ENCODE peak calls at places on chromosomes 16 and 17, in four cellular contexts. I is sigmoid colon; C is stomach; L is CD8-positive, alpha-beta memory T cell. W is an unnamed sample.

GRCh38 chr16:59971264-59971663 is 1237.1 kb upstream of the GOT2 start:
- DNase-seq in I (no peak), C (no peak), L (no peak), W (no peak)

GRCh38 chr17:59361916-59362810 is 30.7 kb downstream of the YPEL2 start:
- DNase-seq in I (peak; percentile 58), C (no peak), L (no peak), W (no peak)

GRCh38 chr17:227581-228222 is 46.3 kb upstream of the DOC2B start:
- DNase-seq in I (no peak), C (no peak), L (no peak), W (no peak)

GRCh38 chr16:35134471-35134870 is 1675.1 kb downstream of the TP53TG3F start:
- DNase-seq in I (no peak), C (no peak), L (no peak), W (no peak)

GRCh38 chr16:51636913-51637743 is 486.1 kb upstream of the SALL1 start:
- DNase-seq in I (no peak), C (no peak), L (no peak), W (no peak)

GRCh38 chr16:15498427-15499175 is 64.2 kb downstream of the BMERB1 start:
- DNase-seq in I (no peak), C (no peak), L (no peak), W (no peak)

GRCh38 chr16:56343661-56344517 is 81.5 kb downstream of the AMFR start:
- DNase-seq in I (no peak), C (no peak), L (no peak), W (no peak)

GRCh38 chr16:46972429-46972970 is 974 bp downstream of the DNAJA2 start:
- DNase-seq in I (no peak), C (no peak), L (no peak), W (no peak)

GRCh38 chr17:82333279-82334171 is at the start of gene SECTM1:
- DNase-seq in I (peak; percentile 88), C (peak; percentile 60), L (no peak), W (no peak)

GRCh38 chr16:20799599-20799998 is 6.7 kb downstream of the ERI2 start:
- DNase-seq in I (no peak), C (no peak), L (no peak), W (no peak)

GRCh38 chr16:90057738-90058173 is 19.4 kb downstream of the PRDM7 start:
- DNase-seq in I (no peak), C (no peak), L (no peak), W (no peak)

GRCh38 chr16:65114527-65114926 is 7.3 kb downstream of the CDH11 start:
- DNase-seq in I (no peak), C (no peak), L (no peak), W (no peak)

GRCh38 chr16:20918486-20919239 is 18.1 kb downstream of the LYRM1 start:
- DNase-seq in I (peak; percentile 77), C (no peak), L (no peak), W (no peak)

GRCh38 chr16:67877064-67877463 is 4.2 kb downstream of the EDC4 start:
- DNase-seq in I (no peak), C (no peak), L (no peak), W (no peak)

GRCh38 chr17:28381141-28381825 is 9.8 kb downstream of the SARM1 start:
- DNase-seq in I (no peak), C (peak; percentile 44), L (no peak), W (no peak)

GRCh38 chr16:87860553-87861299 is 8.6 kb downstream of the SLC7A5 start:
- DNase-seq in I (peak; percentile 88), C (no peak), L (no peak), W (no peak)

GRCh38 chr17:50508573-50509460 is 578 bp downstream of the MYCBPAP start:
- DNase-seq in I (no peak), C (no peak), L (no peak), W (no peak)

GRCh38 chr16:80938035-80938927 is 68.4 kb downstream of the CMC2 start:
- DNase-seq in I (peak; percentile 88), C (no peak), L (no peak), W (peak; percentile 65)

GRCh38 chr16:16175296-16175695 is 48.0 kb downstream of the ABCC6 start:
- DNase-seq in I (peak; percentile 94), C (no peak), L (no peak), W (no peak)

GRCh38 chr16:50457979-50458461 is 89.2 kb upstream of the BRD7 start:
- DNase-seq in I (no peak), C (no peak), L (no peak), W (no peak)

GRCh38 chr16:22787456-22788189 is 26.3 kb upstream of the HS3ST2 start:
- DNase-seq in I (no peak), C (no peak), L (no peak), W (peak; percentile 29)

GRCh38 chr16:69724414-69724873 is 1.9 kb downstream of the NQO1 start:
- DNase-seq in I (no peak), C (no peak), L (no peak), W (no peak)

GRCh38 chr17:76911299-76912007 is 43.2 kb downstream of the MGAT5B start:
- DNase-seq in I (no peak), C (no peak), L (no peak), W (no peak)

GRCh38 chr17:79859676-79860615 is 20.7 kb upstream of the CBX4 start:
- DNase-seq in I (no peak), C (no peak), L (no peak), W (no peak)

GRCh38 chr16:87661561-87661960 is 59.3 kb downstream of the JPH3 start:
- DNase-seq in I (no peak), C (no peak), L (no peak), W (no peak)

GRCh38 chr16:70715860-70716357 is 30.1 kb upstream of the MTSS2 start:
- DNase-seq in I (no peak), C (no peak), L (no peak), W (no peak)

GRCh38 chr16:72952404-72953301 is 95.3 kb downstream of the ZFHX3 start:
- DNase-seq in I (no peak), C (no peak), L (no peak), W (no peak)

GRCh38 chr17:3687949-3688614 is 7.9 kb downstream of the P2RX5 start:
- DNase-seq in I (no peak), C (no peak), L (no peak), W (no peak)

GRCh38 chr16:86619263-86619935 is 41.0 kb downstream of the FOXL1 start:
- DNase-seq in I (no peak), C (no peak), L (no peak), W (no peak)

GRCh38 chr16:31880322-31880979 is 6.8 kb downstream of the ZNF267 start:
- DNase-seq in I (no peak), C (no peak), L (peak; percentile 32), W (no peak)

GRCh38 chr16:67179421-67180080 is 4.2 kb downstream of the MATCAP1 start:
- DNase-seq in I (no peak), C (no peak), L (no peak), W (no peak)

GRCh38 chr17:30091771-30092170 is 24.8 kb upstream of the NSRP1 start:
- DNase-seq in I (no peak), C (no peak), L (no peak), W (no peak)

GRCh38 chr17:42088736-42089135 is 9.5 kb downstream of the ZNF385C start:
- DNase-seq in I (no peak), C (no peak), L (no peak), W (no peak)

GRCh38 chr16:30474062-30474452 is 1.5 kb downstream of the ITGAL start:
- DNase-seq in I (no peak), C (no peak), L (no peak), W (no peak)

GRCh38 chr16:60731329-60731728 is 1304.9 kb downstream of the CDH8 start:
- DNase-seq in I (no peak), C (no peak), L (no peak), W (no peak)

GRCh38 chr16:75229172-75230031 is 10.6 kb downstream of the CTRB1 start:
- DNase-seq in I (no peak), C (no peak), L (no peak), W (no peak)

GRCh38 chr16:49354101-49354500 is 19.5 kb upstream of the C16orf78 start:
- DNase-seq in I (no peak), C (no peak), L (no peak), W (no peak)

DNA sequence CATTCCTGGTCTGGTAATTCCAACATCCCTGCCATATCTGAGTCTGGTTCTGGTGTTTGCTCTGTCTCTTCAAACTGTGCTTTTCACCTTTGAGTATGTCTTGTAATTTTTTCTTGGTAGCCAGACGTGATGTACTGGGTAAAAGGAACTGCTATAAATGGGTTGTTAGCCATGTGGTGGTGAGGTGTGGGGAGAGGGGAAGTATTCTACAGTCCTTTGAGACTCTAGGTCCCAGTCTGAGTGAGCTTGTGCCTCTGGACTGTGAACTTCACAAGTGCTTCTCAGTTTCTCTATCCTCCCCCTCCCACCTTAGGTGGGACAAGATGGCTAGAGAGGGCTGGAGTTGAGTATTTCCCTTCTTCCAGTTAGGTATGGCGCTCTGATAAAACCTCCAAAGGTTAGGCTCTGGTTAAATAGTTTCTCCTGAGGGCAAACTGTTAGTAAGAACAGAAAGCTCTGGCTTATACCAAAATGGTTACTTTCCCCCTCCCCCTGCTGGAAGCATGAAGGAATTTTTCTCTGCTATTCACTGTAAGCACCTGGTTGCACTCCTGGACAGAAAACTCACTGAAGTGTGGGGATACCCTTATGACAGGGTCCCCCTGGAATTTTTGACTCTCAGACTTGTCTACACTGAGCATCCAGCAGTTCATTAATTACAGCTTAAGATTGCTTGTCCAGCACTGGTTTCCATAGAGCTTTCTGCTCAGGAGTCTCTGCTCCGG is 87.8 kb downstream of the MARCHF10 start:
- DNase-seq in I (peak; percentile 7), C (no peak), L (no peak), W (no peak)
- H3K27ac ChIP-seq in I (no peak overlapping the region), C (no peak overlapping the region), L (no peak overlapping the region), W (no peak overlapping the region)

GRCh38 chr17:81197831-81198490 is 24.8 kb downstream of the CEP131 start:
- DNase-seq in I (no peak), C (no peak), L (no peak), W (no peak)

GRCh38 chr17:81200201-81200600 is 22.6 kb downstream of the CEP131 start:
- DNase-seq in I (no peak), C (no peak), L (no peak), W (no peak)

GRCh38 chr17:81199482-81199830 is 23.3 kb downstream of the CEP131 start:
- DNase-seq in I (no peak), C (no peak), L (no peak), W (no peak)

GRCh38 chr17:81197409-81197795 is 25.4 kb downstream of the CEP131 start:
- DNase-seq in I (no peak), C (no peak), L (no peak), W (no peak)

GRCh38 chr17:81198826-81199481 is 23.8 kb downstream of the CEP131 start:
- DNase-seq in I (no peak), C (no peak), L (no peak), W (no peak)
- H3K4me1 ChIP-seq in I (no peaks in the 10 kb centered on the region), C (no peaks in the 10 kb centered on the region), L (no peaks in the 10 kb centered on the region), W (no peaks in the 10 kb centered on the region)

GRCh38 chr17:48720263-48721008 is 1.9 kb downstream of the PRAC1 start:
- DNase-seq in I (peak; percentile 9), C (no peak), L (no peak), W (no peak)

GRCh38 chr17:48719642-48720262 is 2.6 kb downstream of the PRAC1 start:
- DNase-seq in I (peak; percentile 43), C (no peak), L (no peak), W (peak; percentile 70)

GRCh38 chr17:48718162-48718780 is 4.0 kb downstream of the PRAC1 start:
- DNase-seq in I (peak; percentile 42), C (no peak), L (no peak), W (peak; percentile 42)

GRCh38 chr17:48717367-48718161 is 4.8 kb downstream of the PRAC1 start:
- DNase-seq in I (peak; percentile 9), C (no peak), L (no peak), W (no peak)

GRCh38 chr17:48718781-48719641 is 3.3 kb downstream of the PRAC1 start:
- DNase-seq in I (peak; percentile 54), C (no peak), L (no peak), W (peak; percentile 40)
- H3K27ac ChIP-seq in I (peak overlapping the region; percentile 49), C (no peak overlapping the region), L (no peak overlapping the region), W (peak overlapping the region; percentile 98)

GRCh38 chr17:75346906-75347305 is 57.7 kb upstream of the SLC25A19 start:
- DNase-seq in I (no peak), C (no peak), L (no peak), W (no peak)
- H3K4me1 ChIP-seq in I (peaks cover 37% of the 10 kb centered on the region), C (peaks cover 36% of the 10 kb centered on the region), L (peaks cover 87% of the 10 kb centered on the region), W (peaks cover 3% of the 10 kb centered on the region)

W was measured in prostate gland.